ENCODE peak calls at places on chromosomes 16 and 17, in nine cellular contexts. A is fibroblast of lung, S is transverse colon, D is mammary epithelial cell, C is A549, M is HCT116, R is kidney epithelial cell, E is colonic mucosa, J is Peyer's patch. Y is an unnamed sample.
A peak's percentile ranks its signal among the peaks of the same experiment; 100 is the strongest.

GRCh38 chr17:15273141-15273793 is 8.1 kb upstream of the PMP22 start:
- DNase-seq in A (peak; percentile 96), D (no peak), J (no peak), C (peak; percentile 89), R (no peak), E (no peak), S (no peak), M (no peak), Y (no peak)

GRCh38 chr16:53517851-53518250 is 14.8 kb upstream of the AKTIP start:
- DNase-seq in J (no peak), D (no peak), A (no peak), S (no peak), M (no peak), R (no peak), C (no peak), E (no peak), Y (no peak)

GRCh38 chr16:57998484-57998883 is 2.0 kb downstream of the ZNF319 start:
- DNase-seq in E (peak; percentile 49), M (no peak), A (peak; percentile 14), D (peak; percentile 81), S (peak; percentile 57), R (no peak), C (peak; percentile 34), J (peak; percentile 80), Y (no peak)

GRCh38 chr16:9680021-9680655 is 502.1 kb downstream of the GRIN2A start:
- DNase-seq in A (no peak), E (no peak), D (no peak), J (no peak), M (no peak), S (no peak), C (no peak), R (no peak), Y (no peak)

GRCh38 chr16:69131749-69132423 is 502 bp downstream of the CHTF8 start:
- DNase-seq in A (peak; percentile 81), E (peak; percentile 80), C (peak; percentile 83), D (peak; percentile 76), M (no peak), J (peak; percentile 83), R (no peak), S (peak; percentile 84), Y (no peak)

GRCh38 chr16:8878523-8878911 is 3.6 kb upstream of the LITAFD start:
- DNase-seq in C (peak; percentile 51), E (no peak), D (peak; percentile 72), J (no peak), S (no peak), R (peak; percentile 65), A (peak; percentile 55), M (no peak), Y (no peak)

GRCh38 chr17:50218071-50218759 is 16.8 kb upstream of the COL1A1 start:
- DNase-seq in J (no peak), S (no peak), R (no peak), A (peak; percentile 86), C (no peak), E (no peak), D (no peak), M (no peak), Y (no peak)

GRCh38 chr16:30068750-30069574 is 3.4 kb downstream of the ALDOA start:
- DNase-seq in C (peak; percentile 59), J (no peak), D (peak; percentile 29), R (no peak), S (peak; percentile 28), A (no peak), M (no peak), E (no peak), Y (no peak)

GRCh38 chr17:19021622-19022083 is 17.1 kb upstream of the FAM83G start:
- DNase-seq in A (no peak), D (no peak), S (no peak), J (no peak), E (no peak), M (no peak), C (no peak), R (no peak), Y (no peak)

GRCh38 chr17:14882131-14882530 is 383.0 kb downstream of the PMP22 start:
- DNase-seq in D (no peak), J (no peak), M (no peak), S (no peak), C (no peak), A (peak; percentile 58), E (no peak), R (no peak), Y (no peak)

GRCh38 chr16:76125871-76126270 is 151.3 kb upstream of the CNTNAP4 start:
- DNase-seq in J (no peak), M (no peak), E (no peak), D (peak; percentile 70), R (no peak), S (no peak), A (no peak), C (no peak), Y (no peak)

GRCh38 chr16:58684354-58685083 is at the start of gene SLC38A7:
- DNase-seq in C (peak; percentile 85), A (peak; percentile 83), D (peak; percentile 72), J (peak; percentile 94), M (peak; percentile 50), R (peak; percentile 58), E (peak; percentile 91), S (peak; percentile 90), Y (peak; percentile 63)

GRCh38 chr16:73019456-73020362 is 28.2 kb downstream of the ZFHX3 start:
- DNase-seq in E (no peak), D (no peak), A (peak; percentile 82), S (no peak), J (peak; percentile 47), M (peak; percentile 45), R (peak; percentile 43), C (peak; percentile 89), Y (no peak)

GRCh38 chr16:21697032-21697431 is 33.3 kb downstream of the OTOA start:
- DNase-seq in R (no peak), M (no peak), E (no peak), J (no peak), S (no peak), C (no peak), D (peak; percentile 23), A (no peak), Y (no peak)

GRCh38 chr17:81552244-81553017 is at the start of gene FAAP100:
- DNase-seq in A (peak; percentile 77), M (peak; percentile 70), J (peak; percentile 89), C (peak; percentile 89), S (peak; percentile 85), R (no peak), E (peak; percentile 73), D (peak; percentile 85), Y (no peak)

GRCh38 chr17:81553616-81554181 is 1.5 kb upstream of the FAAP100 start:
- DNase-seq in J (no peak), D (peak; percentile 92), A (peak; percentile 94), S (peak; percentile 33), C (peak; percentile 71), E (peak; percentile 39), R (peak; percentile 93), M (peak; percentile 16), Y (no peak)

GRCh38 chr17:81550830-81551457 is 1.2 kb downstream of the FAAP100 start:
- DNase-seq in C (no peak), S (no peak), D (no peak), A (no peak), J (no peak), M (no peak), E (no peak), R (no peak), Y (no peak)

GRCh38 chr17:81551458-81552243 is 502 bp downstream of the FAAP100 start:
- DNase-seq in E (peak; percentile 58), J (peak; percentile 69), M (no peak), A (no peak), S (peak; percentile 54), C (peak; percentile 46), R (no peak), D (peak; percentile 21), Y (no peak)

DNA sequence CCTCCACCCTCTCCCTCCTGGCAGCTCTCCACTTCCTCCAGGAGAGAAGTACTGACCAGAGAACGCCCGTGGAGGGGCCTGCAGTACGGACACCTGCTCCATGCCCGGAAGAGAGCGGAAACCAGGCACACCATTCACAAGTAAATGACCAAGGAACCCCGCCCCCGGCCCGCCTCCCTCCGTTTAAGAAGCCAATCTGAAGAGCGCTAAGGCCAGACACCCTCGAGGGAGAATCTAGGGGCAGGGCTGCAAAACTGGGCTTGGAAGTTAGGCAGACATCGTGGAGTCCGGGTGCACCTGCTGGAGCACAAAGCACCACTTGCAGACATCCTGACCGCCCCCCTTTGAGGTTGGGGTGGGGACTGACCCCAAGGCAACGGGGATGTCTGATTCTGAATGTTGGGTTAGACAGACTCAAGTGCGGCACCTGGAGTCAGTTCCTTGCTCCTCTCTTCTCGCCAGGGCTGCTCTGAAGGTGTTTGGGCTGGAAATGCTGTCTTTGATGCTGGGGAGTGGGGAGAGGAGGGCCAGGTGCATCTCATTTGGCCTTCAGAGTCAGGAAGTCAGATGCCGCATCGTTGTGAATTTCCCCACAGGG is 964 bp upstream of the FAAP100 start:
- DNase-seq in J (peak; percentile 93), D (peak; percentile 80), E (peak; percentile 83), A (peak; percentile 73), C (peak; percentile 92), M (peak; percentile 80), S (peak; percentile 82), R (peak; percentile 56), Y (peak; percentile 66)
- TF ChIP-seq CTCF in J (no peak), D (no peak), E (no peak), A (peak; percentile 13), C (no peak), M (peak; percentile 44), S (no peak), R (peak; percentile 24), Y (peak; percentile 15)

DNA sequence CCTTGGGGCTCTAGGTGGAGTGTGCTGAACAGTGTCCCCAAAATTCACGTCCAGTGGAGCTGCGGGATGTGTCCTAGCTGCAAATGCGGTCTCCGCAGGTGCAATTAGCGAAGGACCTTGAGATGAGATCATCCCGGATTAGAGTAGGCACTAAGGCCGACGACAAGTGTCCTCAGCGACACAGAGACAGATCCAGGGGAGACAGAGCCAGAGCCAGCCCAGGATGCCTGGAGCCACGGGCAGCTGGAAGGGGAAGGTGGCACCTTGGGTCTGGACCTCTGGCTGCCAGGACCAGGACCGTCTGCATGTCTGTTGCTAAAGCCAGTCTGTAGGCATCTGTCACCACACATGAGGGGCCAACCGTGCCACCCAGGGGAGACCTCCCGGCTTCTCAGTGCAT is 24.5 kb downstream of the SLC7A5 start:
- DNase-seq in C (no peak), A (no peak), S (no peak), J (no peak), E (no peak), D (no peak), M (no peak), R (no peak), Y (no peak)
- H3K4me3 ChIP-seq in C (peak overlapping the region; percentile 7), A (no peak overlapping the region), S (no peak overlapping the region), J (no peak overlapping the region), E (no peak overlapping the region), D (no peak overlapping the region), M (no peak overlapping the region), R (no peak overlapping the region), Y (no peak overlapping the region)

DNA sequence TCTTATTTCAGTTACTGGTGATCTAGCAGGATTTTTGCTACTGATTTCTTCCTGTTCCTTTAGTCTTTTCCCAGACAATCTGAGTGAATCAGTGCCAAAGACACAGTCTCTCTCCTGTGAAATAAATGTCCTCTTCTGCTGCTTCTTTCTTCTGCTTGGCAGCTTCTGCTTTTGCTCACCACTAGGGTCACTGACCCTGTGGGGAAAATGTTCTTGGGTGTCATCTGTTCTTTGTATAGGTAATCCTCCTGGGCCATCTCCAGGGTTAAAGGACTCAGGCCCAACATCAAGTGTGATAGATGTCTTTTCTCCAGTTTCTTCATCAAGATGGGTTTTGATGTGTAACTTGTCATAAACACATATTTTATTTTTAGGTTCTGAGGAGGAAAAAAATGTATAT is 5.2 kb downstream of the PALB2 start:
- DNase-seq in S (no peak), J (no peak), C (no peak), R (no peak), M (no peak), E (no peak), A (no peak), D (no peak), Y (no peak)
- TF ChIP-seq CTCF in S (no peak), J (no peak), C (no peak), R (no peak), M (no peak), E (no peak), A (no peak), D (no peak), Y (no peak)

GRCh38 chr17:48513653-48514482 is 16.9 kb downstream of the HOXB1 start:
- DNase-seq in S (no peak), E (no peak), C (no peak), J (no peak), M (no peak), A (no peak), D (no peak), R (no peak), Y (no peak)
- H3K4me3 ChIP-seq in S (no peak overlapping the region), E (no peak overlapping the region), C (no peak overlapping the region), J (no peak overlapping the region), M (no peak overlapping the region), A (no peak overlapping the region), D (no peak overlapping the region), R (no peak overlapping the region), Y (no peak overlapping the region)

Y was measured in LNCaP clone FGC.